ENCODE peak calls at places on chromosomes 1 and 21, in four cellular contexts. H is NCI-H460, F is GM13977, V is RWPE1. X is an unnamed sample.

GRCh38 chr1:248804771-248805681 is 20.7 kb downstream of the SH3BP5L start:
- DNase-seq in H (no peak), F (peak), V (no peak), X (no peak)

GRCh38 chr21:32819702-32820101 is 48.1 kb upstream of the PAXBP1 start:
- DNase-seq in H (no peak), F (no peak), V (no peak), X (no peak)

GRCh38 chr1:201480231-201481003 is 11.4 kb upstream of the PHLDA3 start:
- DNase-seq in H (peak), F (peak), V (peak), X (peak)

GRCh38 chr1:78419309-78419708 is 71.5 kb upstream of the PTGFR start:
- DNase-seq in H (no peak), F (no peak), V (no peak), X (no peak)

GRCh38 chr1:168019407-168019806 is 82.5 kb upstream of the MPC2 start:
- DNase-seq in H (no peak), F (no peak), V (no peak), X (no peak)

GRCh38 chr1:8679411-8679800 is 138.0 kb downstream of the RERE start:
- DNase-seq in H (no peak), F (no peak), V (no peak), X (no peak)

GRCh38 chr21:44434936-44435635 is 20.2 kb upstream of the LRRC3 start:
- DNase-seq in H (no peak), F (no peak), V (no peak), X (no peak)

GRCh38 chr1:34192621-34193020 is 15.9 kb downstream of the C1orf94 start:
- DNase-seq in H (no peak), F (no peak), V (no peak), X (no peak)

GRCh38 chr1:234608026-234608719 is 1.8 kb downstream of the IRF2BP2 start:
- DNase-seq in H (peak), F (peak), V (peak), X (peak)

GRCh38 chr1:24157921-24158481 is 15.1 kb upstream of the IL22RA1 start:
- DNase-seq in H (no peak), F (no peak), V (no peak), X (no peak)

GRCh38 chr1:73194965-73195364 is 912.6 kb upstream of the NEGR1 start:
- DNase-seq in H (no peak), F (no peak), V (no peak), X (no peak)

GRCh38 chr1:26220199-26220912 is 13.6 kb upstream of the CEP85 start:
- DNase-seq in H (no peak), F (no peak), V (no peak), X (no peak)

GRCh38 chr1:68173283-68174172 is 58.8 kb downstream of the WLS start:
- DNase-seq in H (no peak), F (no peak), V (peak), X (no peak)

GRCh38 chr1:22694172-22694571 is 16.5 kb upstream of the EPHB2 start:
- DNase-seq in H (no peak), F (no peak), V (no peak), X (no peak)

GRCh38 chr1:17611991-17612390 is 72.5 kb downstream of the ARHGEF10L start:
- DNase-seq in H (no peak), F (no peak), V (no peak), X (peak)

GRCh38 chr1:86517336-86517735 is 29.5 kb upstream of the CLCA4 start:
- DNase-seq in H (no peak), F (no peak), V (peak), X (peak)